ENCODE peak calls at places on chromosomes 12 and 14, in five cellular contexts. O, J, U, Q and M are unnamed samples.

GRCh38 chr14:92897922-92898599 is 24.9 kb upstream of the CHGA start:
- DNase-seq in O (no peak), J (no peak), U (no peak), Q (no peak), M (no peak)

GRCh38 chr12:96256672-96257361 is 62.6 kb downstream of the ELK3 start:
- DNase-seq in O (no peak), J (no peak), U (no peak), Q (no peak), M (no peak)

GRCh38 chr14:71588028-71588427 is 344.2 kb upstream of the RGS6 start:
- DNase-seq in O (peak; percentile 40), J (no peak), U (no peak), Q (no peak), M (no peak)

GRCh38 chr12:1776139-1776975 is 44.0 kb upstream of the LRTM2 start:
- DNase-seq in O (peak; percentile 93), J (no peak), U (no peak), Q (no peak), M (no peak)

GRCh38 chr14:69658664-69659261 is 47.4 kb downstream of the SUSD6 start:
- DNase-seq in O (peak; percentile 78), J (peak; percentile 66), U (no peak), Q (no peak), M (no peak)

GRCh38 chr12:90205165-90205564 is 496.5 kb upstream of the ATP2B1 start:
- DNase-seq in O (no peak), J (no peak), U (no peak), Q (no peak), M (no peak)

GRCh38 chr14:100589071-100589759 is 2.0 kb upstream of the BEGAIN start:
- DNase-seq in O (no peak), J (peak; percentile 42), U (no peak), Q (peak; percentile 13), M (no peak)

GRCh38 chr12:110776410-110776809 is 33.7 kb upstream of the PPP1CC start:
- DNase-seq in O (no peak), J (no peak), U (no peak), Q (no peak), M (peak; percentile 17)

DNA sequence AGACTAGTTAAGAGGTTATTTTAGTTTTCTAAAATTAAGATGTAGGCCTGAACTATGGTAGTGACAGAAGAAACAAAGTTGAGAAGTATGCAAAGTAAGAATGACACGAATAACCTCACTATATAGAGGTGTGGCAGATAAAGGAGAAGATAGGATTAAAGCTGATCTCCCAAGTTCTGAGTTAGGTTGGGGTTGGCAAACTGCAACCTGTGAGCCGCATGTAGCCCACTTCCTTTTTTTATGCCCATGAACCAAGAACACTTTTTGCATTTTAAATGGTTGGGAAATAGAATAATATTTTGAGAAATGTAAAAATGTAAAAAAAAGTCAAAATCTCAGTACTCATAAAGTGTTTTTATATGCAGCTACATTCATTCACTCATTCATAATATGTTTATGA is 34.3 kb downstream of the KTN1 start:
- DNase-seq in O (no peak), J (no peak), U (no peak), Q (no peak), M (no peak)
- TF ChIP-seq CTCF in O (no peak), J (no peak), U (no peak), Q (no peak), M (no peak)

GRCh38 chr14:68655961-68656360 is 136.9 kb downstream of the ZFP36L1 start:
- DNase-seq in O (no peak), J (no peak), U (no peak), Q (no peak), M (no peak)
- TF ChIP-seq CTCF in O (peak; percentile 32), J (no peak), U (no peak), Q (no peak), M (no peak)

GRCh38 chr14:86038401-86038985 is 508.5 kb downstream of the FLRT2 start:
- DNase-seq in O (peak; percentile 45), J (no peak), U (peak; percentile 48), Q (peak; percentile 60), M (peak; percentile 11)
- TF ChIP-seq CTCF in O (peak; percentile 82), J (no peak), U (peak; percentile 44), Q (peak; percentile 69), M (no peak)

GRCh38 chr12:43336962-43337555 is 214.9 kb downstream of the ADAMTS20 start:
- DNase-seq in O (peak; percentile 46), J (no peak), U (no peak), Q (no peak), M (no peak)
- TF ChIP-seq CTCF in O (peak; percentile 31), J (peak; percentile 26), U (peak; percentile 14), Q (peak; percentile 58), M (no peak)

DNA sequence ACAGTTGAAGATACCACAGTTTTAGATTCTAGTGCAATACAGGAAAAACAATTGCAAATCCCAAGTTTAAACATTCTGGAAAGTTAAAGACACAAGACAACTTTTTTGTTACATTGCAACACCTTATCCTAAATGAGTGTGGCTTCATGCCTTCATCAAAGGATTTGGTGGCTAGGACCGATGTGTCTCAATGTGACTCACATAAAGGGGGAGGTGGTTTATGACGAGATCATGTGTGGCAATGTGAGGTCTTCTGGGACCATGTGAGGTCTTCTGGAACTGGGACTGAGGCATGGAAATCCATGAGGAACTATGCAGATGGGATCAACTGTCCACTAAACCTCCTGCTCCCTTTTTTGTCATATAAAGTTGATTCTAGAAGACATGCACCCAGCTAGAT is 166.2 kb downstream of the PAX9 start:
- DNase-seq in O (peak; percentile 69), J (no peak), U (no peak), Q (no peak), M (no peak)
- TF ChIP-seq CTCF in O (no peak), J (no peak), U (no peak), Q (no peak), M (no peak)

DNA sequence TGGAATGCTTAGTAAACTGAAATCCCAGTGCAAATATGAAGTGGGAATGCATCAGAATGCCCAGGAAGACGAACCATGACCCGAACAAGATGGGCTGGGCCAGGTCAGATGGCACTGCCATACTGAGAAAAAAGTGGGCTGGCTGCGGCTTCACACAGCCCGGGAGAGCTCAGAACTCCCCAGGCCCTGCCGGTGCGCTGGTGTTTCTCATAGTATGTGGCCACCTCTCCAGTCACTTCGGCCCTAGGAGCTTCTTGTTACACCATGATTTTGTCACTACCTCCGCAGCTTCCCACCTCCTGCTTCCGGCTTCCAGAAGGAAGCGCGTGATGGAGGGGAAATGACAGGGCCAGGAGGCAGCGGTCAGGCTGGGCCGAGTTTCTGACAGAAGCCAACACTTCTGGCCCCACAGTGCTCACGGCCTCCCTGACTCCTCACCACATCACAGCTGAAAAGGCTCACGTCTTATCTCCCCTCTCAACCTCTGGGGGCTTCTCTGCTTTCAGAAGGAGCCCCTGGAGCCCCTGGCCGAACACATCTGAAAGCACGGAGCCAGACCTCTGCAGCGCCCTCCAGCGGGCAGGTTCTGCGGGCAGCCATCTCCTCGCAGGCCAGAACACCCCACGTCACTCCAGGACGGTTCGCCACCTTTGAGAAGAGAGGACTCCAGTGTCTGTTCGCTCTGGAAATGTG is 30.7 kb downstream of the DAD1 start:
- DNase-seq in O (no peak), J (no peak), U (no peak), Q (peak; percentile 35), M (no peak)
- TF ChIP-seq CTCF in O (peak; percentile 37), J (no peak), U (no peak), Q (peak; percentile 12), M (no peak)